ENCODE peak calls at places on chromosomes 7 and 10, in seven cellular contexts. Z is CD8-positive, alpha-beta memory T cell; Q is head of caudate nucleus; I is upper lobe of right lung; P is BJ; U is foreskin keratinocyte; Y is WTC11. N is an unnamed sample.

GRCh38 chr7:10799475-10799874 is 174.2 kb upstream of the PHF14 start:
- DNase-seq in Y (no peak), Q (no peak), Z (no peak), P (no peak), U (no peak), I (no peak), N (no peak)

GRCh38 chr7:44281811-44282600 is 43.4 kb downstream of the CAMK2B start:
- DNase-seq in I (peak), U (no peak), Z (no peak), P (no peak), Y (peak), Q (peak), N (no peak)

GRCh38 chr7:43513236-43513635 is 69.7 kb upstream of the STK17A start:
- DNase-seq in P (no peak), U (no peak), I (no peak), Y (no peak), Z (no peak), Q (peak), N (no peak)

GRCh38 chr10:44517635-44518034 is 132.7 kb upstream of the CXCL12 start:
- DNase-seq in Z (no peak), Q (no peak), P (no peak), Y (peak), I (no peak), U (no peak), N (no peak)

GRCh38 chr7:115338016-115338415 is 416.1 kb downstream of the MDFIC start:
- DNase-seq in Z (no peak), P (no peak), U (no peak), Y (no peak), I (no peak), Q (no peak), N (no peak)

GRCh38 chr7:132575987-132576722 is at the start of gene PLXNA4:
- DNase-seq in Q (peak), Z (no peak), Y (peak), P (no peak), U (no peak), I (no peak), N (peak)

GRCh38 chr10:113475381-113475807 is 77.5 kb upstream of the HABP2 start:
- DNase-seq in Q (no peak), U (no peak), Z (no peak), Y (no peak), I (no peak), P (peak), N (peak)

GRCh38 chr7:44849277-44850210 is 1.7 kb upstream of the H2AZ2 start:
- DNase-seq in I (no peak), P (no peak), Z (no peak), U (no peak), Y (no peak), Q (no peak), N (peak)

GRCh38 chr7:17307969-17308648 is 9.7 kb downstream of the AHR start:
- DNase-seq in P (no peak), Q (no peak), U (no peak), Y (no peak), I (no peak), Z (no peak), N (no peak)

GRCh38 chr7:102191556-102192203 is 95.0 kb upstream of the SH2B2 start:
- DNase-seq in P (no peak), I (no peak), Y (no peak), U (no peak), Q (no peak), Z (no peak), N (no peak)

GRCh38 chr10:93488956-93489528 is 6.9 kb upstream of the MYOF start:
- DNase-seq in Z (no peak), Y (no peak), U (no peak), P (no peak), I (no peak), Q (no peak), N (no peak)

GRCh38 chr7:3241686-3242258 is 59.3 kb upstream of the SDK1 start:
- DNase-seq in Q (no peak), U (no peak), I (no peak), P (no peak), Z (no peak), Y (no peak), N (no peak)

GRCh38 chr10:454860-455259 is 234.6 kb downstream of the DIP2C start:
- DNase-seq in P (peak), Z (no peak), I (no peak), Q (no peak), U (peak), Y (no peak), N (peak)

GRCh38 chr7:33742999-33743587 is 162.2 kb upstream of the BMPER start:
- DNase-seq in P (no peak), Y (no peak), I (no peak), Q (no peak), Z (no peak), U (no peak), N (no peak)

GRCh38 chr7:36110584-36110983 is 42.5 kb upstream of the EEPD1 start:
- DNase-seq in I (no peak), P (no peak), Z (no peak), Q (no peak), Y (no peak), U (no peak), N (no peak)

GRCh38 chr7:1025747-1026581 is 18.4 kb upstream of the GPR146 start:
- DNase-seq in Q (peak), Z (no peak), P (no peak), I (no peak), U (no peak), Y (no peak), N (no peak)

GRCh38 chr10:14648042-14648765 is 126.5 kb downstream of the FAM107B start:
- DNase-seq in P (no peak), I (peak), Y (peak), Q (peak), U (peak), Z (peak), N (peak)

GRCh38 chr10:45452268-45452667 is 78.3 kb downstream of the ALOX5 start:
- DNase-seq in Y (no peak), P (no peak), Q (no peak), U (no peak), I (no peak), Z (no peak), N (no peak)

N was measured in fibroblast of pulmonary artery.